ENCODE peak calls at places on chromosomes 13 and 19, in seven cellular contexts. One of them, this sample, is unnamed.

GRCh38 chr19:3494051-3494450 is 6.4 kb downstream of the DOHH start:
- DNase-seq in cardiac muscle cell: no peak
- DNase-seq in aorta: no peak
- DNase-seq in right lobe of liver: no peak
- DNase-seq in esophagus squamous epithelium: no peak
- DNase-seq in heart right ventricle: no peak
- DNase-seq in tibial artery: no peak
- DNase-seq in this sample: no peak

GRCh38 chr19:35797663-35798062 is 15.0 kb downstream of the PRODH2 start:
- DNase-seq in cardiac muscle cell: peak; percentile 7
- DNase-seq in aorta: no peak
- DNase-seq in right lobe of liver: peak; percentile 60
- DNase-seq in esophagus squamous epithelium: no peak
- DNase-seq in heart right ventricle: no peak
- DNase-seq in tibial artery: no peak
- DNase-seq in this sample: no peak

GRCh38 chr13:89628567-89628966 is 1718.9 kb upstream of the MIR17HG start:
- DNase-seq in cardiac muscle cell: no peak
- DNase-seq in aorta: no peak
- DNase-seq in right lobe of liver: no peak
- DNase-seq in esophagus squamous epithelium: no peak
- DNase-seq in heart right ventricle: no peak
- DNase-seq in tibial artery: no peak
- DNase-seq in this sample: no peak

GRCh38 chr13:72820156-72820897 is 38.4 kb downstream of the PIBF1 start:
- DNase-seq in cardiac muscle cell: peak; percentile 33
- DNase-seq in aorta: no peak
- DNase-seq in right lobe of liver: no peak
- DNase-seq in esophagus squamous epithelium: no peak
- DNase-seq in heart right ventricle: no peak
- DNase-seq in tibial artery: no peak
- DNase-seq in this sample: peak; percentile 25

GRCh38 chr13:93151277-93151676 is 75.3 kb upstream of the GPC6 start:
- DNase-seq in cardiac muscle cell: peak; percentile 92
- DNase-seq in aorta: no peak
- DNase-seq in right lobe of liver: no peak
- DNase-seq in esophagus squamous epithelium: no peak
- DNase-seq in heart right ventricle: no peak
- DNase-seq in tibial artery: no peak
- DNase-seq in this sample: no peak

GRCh38 chr19:34851277-34851804 is 75.4 kb upstream of the ZNF30 start:
- DNase-seq in cardiac muscle cell: no peak
- DNase-seq in aorta: no peak
- DNase-seq in right lobe of liver: no peak
- DNase-seq in esophagus squamous epithelium: no peak
- DNase-seq in heart right ventricle: no peak
- DNase-seq in tibial artery: no peak
- DNase-seq in this sample: peak; percentile 26

GRCh38 chr13:60348097-60348496 is 48.9 kb upstream of the TDRD3 start:
- DNase-seq in cardiac muscle cell: no peak
- DNase-seq in aorta: no peak
- DNase-seq in right lobe of liver: no peak
- DNase-seq in esophagus squamous epithelium: no peak
- DNase-seq in heart right ventricle: no peak
- DNase-seq in tibial artery: no peak
- DNase-seq in this sample: no peak

GRCh38 chr19:41299755-41300089 is 10.2 kb upstream of the CCDC97 start:
- DNase-seq in cardiac muscle cell: peak; percentile 78
- DNase-seq in aorta: peak; percentile 80
- DNase-seq in right lobe of liver: no peak
- DNase-seq in esophagus squamous epithelium: no peak
- DNase-seq in heart right ventricle: peak; percentile 84
- DNase-seq in tibial artery: peak; percentile 84
- DNase-seq in this sample: peak; percentile 64

GRCh38 chr19:38785187-38785699 is 3.8 kb upstream of the LGALS7B start:
- DNase-seq in cardiac muscle cell: no peak
- DNase-seq in aorta: peak; percentile 27
- DNase-seq in right lobe of liver: no peak
- DNase-seq in esophagus squamous epithelium: no peak
- DNase-seq in heart right ventricle: no peak
- DNase-seq in tibial artery: no peak
- DNase-seq in this sample: no peak

GRCh38 chr19:12774588-12775555 is at the start of gene HOOK2:
- DNase-seq in cardiac muscle cell: no peak
- DNase-seq in aorta: no peak
- DNase-seq in right lobe of liver: peak; percentile 90
- DNase-seq in esophagus squamous epithelium: peak; percentile 63
- DNase-seq in heart right ventricle: peak; percentile 58
- DNase-seq in tibial artery: peak; percentile 80
- DNase-seq in this sample: peak; percentile 98

GRCh38 chr13:107845911-107846310 is 369.4 kb downstream of the LIG4 start:
- DNase-seq in cardiac muscle cell: no peak
- DNase-seq in aorta: no peak
- DNase-seq in right lobe of liver: no peak
- DNase-seq in esophagus squamous epithelium: no peak
- DNase-seq in heart right ventricle: no peak
- DNase-seq in tibial artery: no peak
- DNase-seq in this sample: no peak

GRCh38 chr19:32691952-32692726 is 518 bp downstream of the NUDT19 start:
- DNase-seq in cardiac muscle cell: peak; percentile 82
- DNase-seq in aorta: peak; percentile 86
- DNase-seq in right lobe of liver: peak; percentile 72
- DNase-seq in esophagus squamous epithelium: peak; percentile 27
- DNase-seq in heart right ventricle: peak; percentile 66
- DNase-seq in tibial artery: peak; percentile 77
- DNase-seq in this sample: peak; percentile 63

GRCh38 chr13:34300559-34300958 is 482.6 kb downstream of the RFC3 start:
- DNase-seq in cardiac muscle cell: no peak
- DNase-seq in aorta: no peak
- DNase-seq in right lobe of liver: no peak
- DNase-seq in esophagus squamous epithelium: no peak
- DNase-seq in heart right ventricle: no peak
- DNase-seq in tibial artery: no peak
- DNase-seq in this sample: peak; percentile 30

GRCh38 chr13:45518525-45519235 is 53.9 kb downstream of the COG3 start:
- DNase-seq in cardiac muscle cell: peak; percentile 48
- DNase-seq in aorta: no peak
- DNase-seq in right lobe of liver: no peak
- DNase-seq in esophagus squamous epithelium: no peak
- DNase-seq in heart right ventricle: no peak
- DNase-seq in tibial artery: no peak
- DNase-seq in this sample: no peak

GRCh38 chr19:42074513-42075363 is 1.2 kb upstream of the ZNF574 start:
- DNase-seq in cardiac muscle cell: peak; percentile 22
- DNase-seq in aorta: no peak
- DNase-seq in right lobe of liver: no peak
- DNase-seq in esophagus squamous epithelium: no peak
- DNase-seq in heart right ventricle: no peak
- DNase-seq in tibial artery: no peak
- DNase-seq in this sample: peak; percentile 34

GRCh38 chr19:6767357-6768235 is at the start of gene SH2D3A:
- DNase-seq in cardiac muscle cell: peak; percentile 56
- DNase-seq in aorta: peak; percentile 77
- DNase-seq in right lobe of liver: peak; percentile 88
- DNase-seq in esophagus squamous epithelium: peak; percentile 66
- DNase-seq in heart right ventricle: peak; percentile 41
- DNase-seq in tibial artery: no peak
- DNase-seq in this sample: peak; percentile 96

GRCh38 chr13:109410868-109411267 is 375.5 kb downstream of the IRS2 start:
- DNase-seq in cardiac muscle cell: no peak
- DNase-seq in aorta: no peak
- DNase-seq in right lobe of liver: no peak
- DNase-seq in esophagus squamous epithelium: no peak
- DNase-seq in heart right ventricle: no peak
- DNase-seq in tibial artery: no peak
- DNase-seq in this sample: no peak

GRCh38 chr13:36601186-36601585 is 72.6 kb upstream of the SERTM1 start:
- DNase-seq in cardiac muscle cell: no peak
- DNase-seq in aorta: no peak
- DNase-seq in right lobe of liver: no peak
- DNase-seq in esophagus squamous epithelium: no peak
- DNase-seq in heart right ventricle: no peak
- DNase-seq in tibial artery: no peak
- DNase-seq in this sample: no peak

GRCh38 chr19:12706332-12706718 is 9.9 kb upstream of the FBXW9 start:
- DNase-seq in cardiac muscle cell: no peak
- DNase-seq in aorta: no peak
- DNase-seq in right lobe of liver: no peak
- DNase-seq in esophagus squamous epithelium: no peak
- DNase-seq in heart right ventricle: no peak
- DNase-seq in tibial artery: no peak
- DNase-seq in this sample: no peak

GRCh38 chr13:36862002-36862706 is 43.1 kb downstream of the RFXAP start:
- DNase-seq in cardiac muscle cell: peak; percentile 30
- DNase-seq in aorta: no peak
- DNase-seq in right lobe of liver: no peak
- DNase-seq in esophagus squamous epithelium: no peak
- DNase-seq in heart right ventricle: no peak
- DNase-seq in tibial artery: no peak
- DNase-seq in this sample: no peak

GRCh38 chr13:94617389-94618000 is 15.8 kb downstream of the GPR180 start:
- DNase-seq in cardiac muscle cell: peak; percentile 37
- DNase-seq in aorta: no peak
- DNase-seq in right lobe of liver: no peak
- DNase-seq in esophagus squamous epithelium: no peak
- DNase-seq in heart right ventricle: no peak
- DNase-seq in tibial artery: no peak
- DNase-seq in this sample: peak; percentile 40

GRCh38 chr13:36736119-36736726 is 62.4 kb downstream of the SERTM1 start:
- DNase-seq in cardiac muscle cell: peak; percentile 80
- DNase-seq in aorta: peak; percentile 51
- DNase-seq in right lobe of liver: peak; percentile 56
- DNase-seq in esophagus squamous epithelium: no peak
- DNase-seq in heart right ventricle: peak; percentile 40
- DNase-seq in tibial artery: no peak
- DNase-seq in this sample: peak; percentile 83

GRCh38 chr13:70218618-70219017 is 110.4 kb upstream of the KLHL1 start:
- DNase-seq in cardiac muscle cell: no peak
- DNase-seq in aorta: no peak
- DNase-seq in right lobe of liver: no peak
- DNase-seq in esophagus squamous epithelium: no peak
- DNase-seq in heart right ventricle: no peak
- DNase-seq in tibial artery: no peak
- DNase-seq in this sample: no peak

GRCh38 chr13:98978280-98978679 is 416 bp upstream of the DOCK9 start:
- DNase-seq in cardiac muscle cell: peak; percentile 39
- DNase-seq in aorta: no peak
- DNase-seq in right lobe of liver: no peak
- DNase-seq in esophagus squamous epithelium: no peak
- DNase-seq in heart right ventricle: no peak
- DNase-seq in tibial artery: no peak
- DNase-seq in this sample: no peak

GRCh38 chr19:6534451-6535093 is 3.7 kb downstream of the TNFSF9 start:
- DNase-seq in cardiac muscle cell: no peak
- DNase-seq in aorta: no peak
- DNase-seq in right lobe of liver: no peak
- DNase-seq in esophagus squamous epithelium: no peak
- DNase-seq in heart right ventricle: no peak
- DNase-seq in tibial artery: no peak
- DNase-seq in this sample: no peak

GRCh38 chr13:22278336-22278929 is 607.6 kb downstream of the FGF9 start:
- DNase-seq in cardiac muscle cell: peak; percentile 10
- DNase-seq in aorta: peak; percentile 76
- DNase-seq in right lobe of liver: peak; percentile 53
- DNase-seq in esophagus squamous epithelium: no peak
- DNase-seq in heart right ventricle: peak; percentile 55
- DNase-seq in tibial artery: no peak
- DNase-seq in this sample: peak; percentile 42

GRCh38 chr19:8393192-8393870 is 3.2 kb downstream of the RAB11B start:
- DNase-seq in cardiac muscle cell: no peak
- DNase-seq in aorta: no peak
- DNase-seq in right lobe of liver: no peak
- DNase-seq in esophagus squamous epithelium: no peak
- DNase-seq in heart right ventricle: no peak
- DNase-seq in tibial artery: no peak
- DNase-seq in this sample: no peak
- H3K4me1 ChIP-seq in cardiac muscle cell: no peaks in the 10 kb centered on the region
- H3K4me1 ChIP-seq in aorta: no peaks in the 10 kb centered on the region
- H3K4me1 ChIP-seq in right lobe of liver: peaks cover 47% of the 10 kb centered on the region
- H3K4me1 ChIP-seq in esophagus squamous epithelium: peaks cover 58% of the 10 kb centered on the region
- H3K4me1 ChIP-seq in heart right ventricle: peaks cover 80% of the 10 kb centered on the region
- H3K4me1 ChIP-seq in tibial artery: peaks cover 4% of the 10 kb centered on the region
- H3K4me1 ChIP-seq in this sample: peaks cover 5% of the 10 kb centered on the region

DNA sequence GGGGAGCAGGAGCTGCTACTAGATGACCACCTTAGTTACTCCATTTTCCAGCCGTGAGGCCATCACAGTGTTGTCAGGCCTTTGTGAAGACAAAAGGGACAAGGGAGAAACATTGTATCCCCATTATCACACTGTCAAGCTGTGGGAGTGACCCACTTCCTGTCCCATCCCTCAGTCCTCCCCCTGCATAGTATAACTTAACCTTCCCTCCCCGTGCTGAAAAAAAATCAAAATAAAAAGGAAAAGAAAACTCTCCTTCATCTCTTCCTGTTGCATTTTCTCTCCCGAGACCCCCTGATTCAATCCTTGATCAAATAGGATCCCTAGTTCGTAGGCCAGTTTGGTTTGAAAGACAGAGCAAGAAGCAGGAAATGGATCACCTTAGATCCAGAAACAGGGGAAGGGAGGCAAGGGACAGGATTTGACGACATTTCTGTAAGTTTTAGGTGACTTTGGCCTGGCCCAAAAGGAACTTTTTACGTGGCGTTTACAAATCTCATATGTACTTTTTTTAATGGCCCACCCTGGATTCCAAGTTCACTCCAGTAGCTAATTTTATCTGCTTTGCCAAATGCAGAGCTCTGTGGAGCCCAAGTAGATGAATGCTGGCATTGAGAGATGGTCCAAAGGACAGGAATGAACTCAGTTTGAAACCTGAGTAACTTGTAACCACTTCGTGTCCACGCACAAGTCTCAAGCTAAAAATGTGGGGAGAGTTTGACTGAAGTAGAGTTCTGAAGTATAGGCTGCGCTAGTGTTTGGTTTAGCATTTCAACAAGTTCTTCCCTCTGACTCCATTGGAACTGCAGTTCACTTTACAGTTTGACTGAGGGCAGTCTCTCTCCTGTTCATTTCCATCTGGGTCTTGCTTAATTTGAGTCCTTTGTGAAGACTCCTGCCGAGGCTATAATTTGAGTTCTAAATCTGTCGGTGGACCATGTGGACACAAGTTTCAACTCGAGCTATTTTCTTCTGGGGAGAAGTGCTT is 16.6 kb upstream of the GATAD2A start:
- DNase-seq in cardiac muscle cell: no peak
- DNase-seq in aorta: no peak
- DNase-seq in right lobe of liver: no peak
- DNase-seq in esophagus squamous epithelium: no peak
- DNase-seq in heart right ventricle: no peak
- DNase-seq in tibial artery: no peak
- DNase-seq in this sample: no peak
- H3K4me1 ChIP-seq in cardiac muscle cell: peaks cover 20% of the 10 kb centered on the region
- H3K4me1 ChIP-seq in aorta: no peaks in the 10 kb centered on the region
- H3K4me1 ChIP-seq in right lobe of liver: peaks cover 10% of the 10 kb centered on the region
- H3K4me1 ChIP-seq in esophagus squamous epithelium: peaks cover 41% of the 10 kb centered on the region
- H3K4me1 ChIP-seq in heart right ventricle: peaks cover 79% of the 10 kb centered on the region
- H3K4me1 ChIP-seq in tibial artery: no peaks in the 10 kb centered on the region
- H3K4me1 ChIP-seq in this sample: peaks cover 14% of the 10 kb centered on the region

GRCh38 chr19:45569619-45570421 is 14.8 kb downstream of the OPA3 start:
- DNase-seq in cardiac muscle cell: peak; percentile 49
- DNase-seq in aorta: peak; percentile 61
- DNase-seq in right lobe of liver: peak; percentile 83
- DNase-seq in esophagus squamous epithelium: no peak
- DNase-seq in heart right ventricle: peak; percentile 45
- DNase-seq in tibial artery: no peak
- DNase-seq in this sample: peak; percentile 48
- H3K4me1 ChIP-seq in cardiac muscle cell: peaks cover 4% of the 10 kb centered on the region
- H3K4me1 ChIP-seq in aorta: no peaks in the 10 kb centered on the region
- H3K4me1 ChIP-seq in right lobe of liver: peaks cover 5% of the 10 kb centered on the region
- H3K4me1 ChIP-seq in esophagus squamous epithelium: peaks cover 27% of the 10 kb centered on the region
- H3K4me1 ChIP-seq in heart right ventricle: peaks cover 29% of the 10 kb centered on the region
- H3K4me1 ChIP-seq in tibial artery: no peaks in the 10 kb centered on the region
- H3K4me1 ChIP-seq in this sample: no peaks in the 10 kb centered on the region

GRCh38 chr19:48397263-48397635 is 3.8 kb downstream of the GRIN2D start:
- DNase-seq in cardiac muscle cell: no peak
- DNase-seq in aorta: no peak
- DNase-seq in right lobe of liver: no peak
- DNase-seq in esophagus squamous epithelium: no peak
- DNase-seq in heart right ventricle: no peak
- DNase-seq in tibial artery: no peak
- DNase-seq in this sample: no peak
- H3K4me1 ChIP-seq in cardiac muscle cell: peaks cover 14% of the 10 kb centered on the region
- H3K4me1 ChIP-seq in aorta: no peaks in the 10 kb centered on the region
- H3K4me1 ChIP-seq in right lobe of liver: no peaks in the 10 kb centered on the region
- H3K4me1 ChIP-seq in esophagus squamous epithelium: peaks cover 21% of the 10 kb centered on the region
- H3K4me1 ChIP-seq in heart right ventricle: no peaks in the 10 kb centered on the region
- H3K4me1 ChIP-seq in tibial artery: no peaks in the 10 kb centered on the region
- H3K4me1 ChIP-seq in this sample: peaks cover 38% of the 10 kb centered on the region

This sample was measured in hepatocyte.